ENCODE peak calls at places on chromosomes 4 and X, in four cellular contexts. P, F, N and J are unnamed samples.

GRCh38 chrX:38212246-38212645 is 8.4 kb downstream of the SRPX start:
- DNase-seq in P (no peak), F (no peak), N (no peak), J (no peak)

GRCh38 chrX:48003367-48003757 is 427 bp downstream of the ZNF182 start:
- DNase-seq in P (peak; percentile 38), F (no peak), N (no peak), J (peak; percentile 1)

GRCh38 chrX:112760697-112761096 is 79.9 kb downstream of the AMOT start:
- DNase-seq in P (no peak), F (no peak), N (no peak), J (no peak)

GRCh38 chr4:84944952-84945351 is 21.5 kb downstream of the WDFY3 start:
- DNase-seq in P (no peak), F (peak; percentile 48), N (no peak), J (no peak)

GRCh38 chrX:136147320-136147901 is at the start of gene FHL1:
- DNase-seq in P (peak; percentile 90), F (no peak), N (peak; percentile 50), J (no peak)

GRCh38 chr4:113951263-113951662 is 28.2 kb downstream of the ARSJ start:
- DNase-seq in P (no peak), F (no peak), N (no peak), J (no peak)

GRCh38 chr4:160826339-160826679 is 1337.5 kb downstream of the FSTL5 start:
- DNase-seq in P (no peak), F (no peak), N (no peak), J (no peak)

GRCh38 chr4:156838761-156839160 is 132.8 kb downstream of the PDGFC start:
- DNase-seq in P (no peak), F (no peak), N (no peak), J (no peak)

GRCh38 chrX:7147431-7147977 is at the start of gene STS:
- DNase-seq in P (peak; percentile 39), F (no peak), N (peak; percentile 49), J (peak; percentile 37)

GRCh38 chrX:103520391-103520790 is 1.1 kb upstream of the RAB40A start:
- DNase-seq in P (no peak), F (no peak), N (no peak), J (no peak)

GRCh38 chr4:183773790-183774189 is 114.7 kb downstream of the TRAPPC11 start:
- DNase-seq in P (no peak), F (no peak), N (no peak), J (no peak)

GRCh38 chr4:38949416-38950051 is 81.9 kb downstream of the FAM114A1 start:
- DNase-seq in P (no peak), F (no peak), N (no peak), J (no peak)

GRCh38 chrX:4932790-4933189 is 1219.3 kb upstream of the PRKX start:
- DNase-seq in P (no peak), F (no peak), N (no peak), J (no peak)

GRCh38 chrX:104450316-104450715 is 115.7 kb upstream of the IL1RAPL2 start:
- DNase-seq in P (no peak), F (no peak), N (no peak), J (no peak)

GRCh38 chr4:88456757-88457306 is at the start of gene HERC5:
- DNase-seq in P (peak; percentile 93), F (peak; percentile 74), N (peak; percentile 87), J (peak; percentile 81)

GRCh38 chr4:123659759-123660158 is 263.2 kb downstream of the SPRY1 start:
- DNase-seq in P (no peak), F (peak; percentile 39), N (no peak), J (no peak)

GRCh38 chr4:123659262-123659661 is 262.7 kb downstream of the SPRY1 start:
- DNase-seq in P (no peak), F (peak; percentile 93), N (no peak), J (no peak)

GRCh38 chr4:123662827-123663226 is 266.2 kb downstream of the SPRY1 start:
- DNase-seq in P (no peak), F (no peak), N (no peak), J (no peak)

GRCh38 chr4:123666486-123666885 is 269.9 kb downstream of the SPRY1 start:
- DNase-seq in P (no peak), F (no peak), N (no peak), J (no peak)

GRCh38 chr4:123661080-123661737 is 264.6 kb downstream of the SPRY1 start:
- DNase-seq in P (peak; percentile 24), F (no peak), N (no peak), J (peak; percentile 30)
- TF ChIP-seq JUND in P (no peak), F (no peak), N (no peak), J (no peak)

GRCh38 chr4:123107444-123108252 is 185.3 kb upstream of the NUDT6 start:
- DNase-seq in P (no peak), F (no peak), N (no peak), J (no peak)

GRCh38 chr4:123106741-123107140 is 184.3 kb upstream of the NUDT6 start:
- DNase-seq in P (no peak), F (no peak), N (no peak), J (no peak)

GRCh38 chr4:123104275-123104674 is 181.9 kb upstream of the NUDT6 start:
- DNase-seq in P (no peak), F (no peak), N (no peak), J (no peak)

DNA sequence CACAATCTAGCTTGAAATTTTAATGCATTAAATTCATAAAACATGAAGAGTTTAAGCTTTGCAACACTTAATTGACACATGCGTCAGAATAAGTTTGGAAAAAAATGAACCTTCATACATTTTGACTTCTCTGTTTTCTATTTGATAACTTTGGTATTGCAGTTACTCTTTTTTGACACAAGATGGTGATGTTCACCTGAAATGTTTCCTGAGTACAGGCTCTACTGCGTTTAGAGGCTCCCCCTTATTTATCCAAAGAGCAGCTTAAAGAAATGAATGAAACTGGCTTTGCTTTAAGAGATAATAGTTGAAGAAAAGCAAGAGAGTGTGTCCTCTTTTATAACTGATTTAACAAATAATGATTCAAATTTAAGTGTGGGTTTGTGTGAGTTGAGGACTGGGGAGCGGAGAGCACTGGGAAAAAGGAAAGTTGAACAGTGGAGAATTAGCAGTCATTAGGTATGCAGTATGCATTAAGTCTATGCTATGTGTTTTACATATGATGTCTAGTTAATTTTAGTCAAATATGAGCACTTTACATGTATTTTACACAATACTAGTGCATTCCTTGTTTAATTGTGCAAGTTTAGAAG is 180.6 kb upstream of the NUDT6 start:
- DNase-seq in P (peak; percentile 55), F (peak; percentile 49), N (no peak), J (peak; percentile 38)
- TF ChIP-seq JUND in P (no peak), F (no peak), N (no peak), J (no peak)

GRCh38 chrX:121085612-121086010 is 38.2 kb downstream of the GLUD2 start:
- DNase-seq in P (no peak), F (no peak), N (no peak), J (no peak)
- TF ChIP-seq JUND in P (no peak), F (no peak), N (no peak), J (no peak)

GRCh38 chr4:14096406-14096965 is 469.0 kb upstream of the BOD1L1 start:
- DNase-seq in P (no peak), F (no peak), N (no peak), J (no peak)
- TF ChIP-seq JUND in P (peak; percentile 52), F (no peak), N (no peak), J (no peak)

DNA sequence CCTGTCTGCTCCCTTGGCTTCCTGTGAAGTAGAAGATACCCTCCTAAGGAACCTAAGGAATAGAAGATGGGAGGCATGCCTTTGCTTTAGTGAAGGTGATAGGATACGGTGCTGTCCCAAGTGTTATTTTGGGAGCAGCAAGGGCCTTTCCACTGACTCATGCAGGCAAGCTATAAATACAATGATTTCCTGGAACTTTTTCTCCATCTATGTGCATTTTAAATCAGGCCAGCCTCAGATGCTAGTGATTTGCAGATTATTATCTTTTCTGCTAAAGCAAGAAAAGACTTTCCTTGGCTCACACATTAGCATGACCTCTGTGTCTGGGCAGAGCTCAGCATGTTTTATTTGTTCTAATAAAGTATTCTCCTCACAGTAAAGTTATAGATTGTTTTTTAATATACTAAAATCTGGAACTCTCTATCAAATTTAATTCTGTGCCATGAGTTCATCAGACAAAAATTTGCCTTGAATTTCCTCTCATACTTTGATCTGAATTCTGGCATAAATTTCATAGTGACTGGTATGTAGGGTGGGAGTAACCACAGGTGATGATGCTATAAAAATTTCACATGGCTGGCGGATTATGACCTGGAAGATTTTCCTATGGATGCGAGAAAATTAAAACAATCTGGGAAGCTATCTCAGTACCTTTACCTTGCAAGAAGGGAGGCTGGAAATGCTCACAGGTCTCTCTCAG is 131.7 kb downstream of the REPS2 start:
- DNase-seq in P (no peak), F (no peak), N (no peak), J (no peak)
- TF ChIP-seq JUND in P (peak; percentile 51), F (no peak), N (no peak), J (no peak)

GRCh38 chr4:168522371-168522770 is 25.5 kb downstream of the PALLD start:
- DNase-seq in P (no peak), F (no peak), N (no peak), J (no peak)
- TF ChIP-seq JUND in P (no peak), F (no peak), N (no peak), J (no peak)

GRCh38 chrX:1778817-1779216 is 164.0 kb downstream of the ASMT start:
- DNase-seq in P (no peak), F (no peak), N (no peak), J (no peak)

GRCh38 chrX:1788300-1788911 is 173.5 kb downstream of the ASMT start:
- DNase-seq in P (no peak), F (no peak), N (peak; percentile 26), J (no peak)

DNA sequence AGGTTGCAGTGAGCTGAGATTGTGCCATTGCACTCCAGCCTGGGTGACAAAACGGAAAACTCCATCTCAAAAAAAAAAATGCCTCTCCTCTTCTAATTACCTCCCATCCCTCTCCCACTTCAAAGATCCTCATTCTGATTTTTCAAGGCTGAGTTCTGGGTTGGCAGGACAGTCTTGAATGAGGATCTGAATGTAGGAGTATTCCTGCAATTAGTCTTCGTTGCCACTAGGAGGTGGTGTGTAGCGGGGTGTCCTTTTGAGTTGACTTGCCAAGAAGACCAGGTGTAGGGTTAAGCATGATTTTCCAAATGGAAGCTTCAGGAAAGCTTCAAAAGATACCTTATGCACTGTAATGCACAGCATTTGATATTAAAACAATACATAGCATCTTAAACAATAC is 169.9 kb downstream of the ASMT start:
- DNase-seq in P (no peak), F (no peak), N (peak; percentile 43), J (no peak)
- TF ChIP-seq JUND in P (no peak), F (no peak), N (no peak), J (no peak)